ENCODE peak calls at places on chromosome 19, in four cellular contexts. T is ovary, L is breast epithelium, A is left lung. K is an unnamed sample.

GRCh38 chr19:50486823-50487515 is 10.3 kb upstream of the GARIN5A start:
- DNase-seq in T (no peak), L (no peak), A (peak; percentile 31), K (no peak)

GRCh38 chr19:46606681-46607440 is 5.7 kb downstream of the CALM3 start:
- DNase-seq in L (no peak), A (peak; percentile 38), T (peak; percentile 28), K (no peak)

GRCh38 chr19:45418812-45419211 is 4.9 kb downstream of the ERCC1 start:
- DNase-seq in L (no peak), T (no peak), A (no peak), K (no peak)

GRCh38 chr19:46409146-46409545 is 4.2 kb downstream of the CCDC8 start:
- DNase-seq in L (no peak), T (no peak), A (no peak), K (no peak)

GRCh38 chr19:16506961-16507360 is 10.8 kb downstream of the C19orf44 start:
- DNase-seq in T (no peak), L (no peak), A (no peak), K (no peak)

GRCh38 chr19:50705422-50706019 is 14.1 kb downstream of the SHANK1 start:
- DNase-seq in A (no peak), T (no peak), L (no peak), K (no peak)

GRCh38 chr19:52923782-52924593 is 760 bp upstream of the ZNF888 start:
- DNase-seq in L (no peak), T (no peak), A (peak; percentile 86), K (no peak)

GRCh38 chr19:19562665-19563347 is 24.7 kb downstream of the CILP2 start:
- DNase-seq in L (no peak), A (no peak), T (no peak), K (no peak)

GRCh38 chr19:47094557-47095517 is 18.7 kb downstream of the ZC3H4 start:
- DNase-seq in A (peak; percentile 88), L (no peak), T (no peak), K (no peak)

GRCh38 chr19:3389876-3390361 is 23.5 kb downstream of the NFIC start:
- DNase-seq in A (no peak), T (no peak), L (no peak), K (no peak)

GRCh38 chr19:41869374-41869955 is 7.6 kb upstream of the CD79A start:
- DNase-seq in A (no peak), L (no peak), T (no peak), K (no peak)

GRCh38 chr19:7395793-7396192 is 47.1 kb downstream of the ARHGEF18 start:
- DNase-seq in A (no peak), L (no peak), T (no peak), K (no peak)

GRCh38 chr19:47179643-47180310 is 49.1 kb downstream of the SAE1 start:
- DNase-seq in A (no peak), L (no peak), T (no peak), K (no peak)

GRCh38 chr19:5679289-5680082 is 830 bp downstream of the MICOS13 start:
- DNase-seq in L (no peak), A (peak; percentile 82), T (no peak), K (no peak)

GRCh38 chr19:50418186-50419021 is at the start of gene SPIB:
- DNase-seq in L (no peak), A (no peak), T (no peak), K (no peak)

GRCh38 chr19:23378948-23379347 is 16.3 kb downstream of the ZNF91 start:
- DNase-seq in L (no peak), A (no peak), T (no peak), K (no peak)

GRCh38 chr19:45059258-45059965 is 16.9 kb downstream of the ZNF296 start:
- DNase-seq in A (no peak), T (peak; percentile 72), L (peak; percentile 81), K (no peak)

DNA sequence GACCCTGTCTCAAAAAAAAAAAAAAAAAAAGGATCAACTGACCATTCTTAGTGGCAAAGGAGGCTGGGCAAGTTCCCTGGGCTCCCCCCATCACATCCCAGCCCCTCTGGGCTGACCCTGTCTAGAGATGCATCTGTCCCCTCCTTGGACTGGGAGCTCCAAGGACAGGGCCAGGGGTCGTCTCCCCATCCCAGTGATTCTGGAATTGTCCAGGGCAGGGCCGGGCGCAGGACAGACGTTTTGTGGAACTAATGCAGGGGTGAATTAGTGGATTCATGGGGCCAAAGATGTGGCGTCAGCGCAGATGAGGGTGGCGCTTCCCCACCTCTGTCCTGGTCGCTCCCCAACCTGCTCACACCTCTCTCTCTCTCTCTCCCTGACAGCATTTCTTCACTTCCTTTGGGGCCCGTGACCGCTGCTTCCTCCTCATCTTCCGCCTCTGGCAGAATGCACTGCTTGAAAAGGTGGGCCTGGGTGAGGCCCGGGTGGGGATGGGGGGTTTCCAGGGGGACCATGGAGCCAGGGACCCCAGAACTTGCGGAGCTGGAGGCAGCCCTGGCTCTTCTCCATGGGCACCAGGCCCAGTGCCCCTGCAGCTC is 11.1 kb downstream of the GRAMD1A start:
- DNase-seq in L (no peak), T (no peak), A (no peak), K (no peak)
- H3K27ac ChIP-seq in L (peak overlapping the region; percentile 34), T (no peak overlapping the region), A (no peak overlapping the region), K (no peak overlapping the region)

DNA sequence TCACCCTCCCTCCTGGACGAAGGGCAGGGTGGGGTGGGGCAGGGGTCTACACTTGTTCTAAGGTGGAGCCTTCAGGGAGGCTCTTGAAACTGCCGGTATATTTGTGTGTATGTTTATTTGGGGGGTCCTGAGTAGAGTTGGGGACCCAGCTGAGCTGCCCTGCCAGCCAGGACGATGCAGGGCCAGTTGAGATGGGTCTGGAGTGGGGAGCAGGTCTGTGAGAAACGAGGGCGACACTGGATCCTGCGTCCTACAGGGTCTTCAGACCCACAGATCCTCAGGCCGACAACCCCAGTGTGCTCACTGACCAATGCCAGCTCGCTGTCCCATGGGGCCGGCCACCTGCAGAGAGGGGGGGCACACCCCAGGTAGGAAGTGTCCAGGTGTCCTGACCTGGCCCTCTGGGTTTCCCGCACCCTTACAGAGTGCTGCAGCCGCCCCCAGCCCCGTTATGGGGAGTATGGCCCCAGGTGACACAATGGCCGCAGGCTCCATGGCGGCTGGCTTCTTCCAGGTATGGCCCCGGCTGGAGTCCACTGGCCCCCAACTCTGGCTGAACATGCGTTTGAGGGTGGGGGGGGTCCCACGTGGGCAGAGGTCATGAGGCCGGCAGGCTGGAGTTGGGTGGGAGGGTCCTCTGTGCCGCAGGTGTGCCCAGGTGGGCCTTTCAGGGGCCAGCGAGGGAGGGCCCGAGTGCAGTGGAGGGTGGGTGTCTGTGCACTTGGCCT is 7.4 kb downstream of the ISYNA1 start:
- DNase-seq in T (peak; percentile 57), A (no peak), L (no peak), K (no peak)
- H3K4me1 ChIP-seq in T (peaks cover 22% of the 10 kb centered on the region), A (peaks cover 15% of the 10 kb centered on the region), L (peaks cover 14% of the 10 kb centered on the region), K (peaks cover 12% of the 10 kb centered on the region)

GRCh38 chr19:11238781-11239376 is 540 bp upstream of the ANGPTL8 start:
- DNase-seq in T (no peak), A (no peak), L (no peak), K (no peak)

GRCh38 chr19:11237321-11237720 is 2.1 kb upstream of the ANGPTL8 start:
- DNase-seq in L (no peak), T (no peak), A (no peak), K (no peak)

GRCh38 chr19:11238041-11238440 is 1.4 kb upstream of the ANGPTL8 start:
- DNase-seq in A (no peak), L (no peak), T (no peak), K (no peak)

GRCh38 chr19:11234486-11235075 is 4.8 kb upstream of the ANGPTL8 start:
- DNase-seq in T (no peak), L (no peak), A (no peak), K (no peak)

DNA sequence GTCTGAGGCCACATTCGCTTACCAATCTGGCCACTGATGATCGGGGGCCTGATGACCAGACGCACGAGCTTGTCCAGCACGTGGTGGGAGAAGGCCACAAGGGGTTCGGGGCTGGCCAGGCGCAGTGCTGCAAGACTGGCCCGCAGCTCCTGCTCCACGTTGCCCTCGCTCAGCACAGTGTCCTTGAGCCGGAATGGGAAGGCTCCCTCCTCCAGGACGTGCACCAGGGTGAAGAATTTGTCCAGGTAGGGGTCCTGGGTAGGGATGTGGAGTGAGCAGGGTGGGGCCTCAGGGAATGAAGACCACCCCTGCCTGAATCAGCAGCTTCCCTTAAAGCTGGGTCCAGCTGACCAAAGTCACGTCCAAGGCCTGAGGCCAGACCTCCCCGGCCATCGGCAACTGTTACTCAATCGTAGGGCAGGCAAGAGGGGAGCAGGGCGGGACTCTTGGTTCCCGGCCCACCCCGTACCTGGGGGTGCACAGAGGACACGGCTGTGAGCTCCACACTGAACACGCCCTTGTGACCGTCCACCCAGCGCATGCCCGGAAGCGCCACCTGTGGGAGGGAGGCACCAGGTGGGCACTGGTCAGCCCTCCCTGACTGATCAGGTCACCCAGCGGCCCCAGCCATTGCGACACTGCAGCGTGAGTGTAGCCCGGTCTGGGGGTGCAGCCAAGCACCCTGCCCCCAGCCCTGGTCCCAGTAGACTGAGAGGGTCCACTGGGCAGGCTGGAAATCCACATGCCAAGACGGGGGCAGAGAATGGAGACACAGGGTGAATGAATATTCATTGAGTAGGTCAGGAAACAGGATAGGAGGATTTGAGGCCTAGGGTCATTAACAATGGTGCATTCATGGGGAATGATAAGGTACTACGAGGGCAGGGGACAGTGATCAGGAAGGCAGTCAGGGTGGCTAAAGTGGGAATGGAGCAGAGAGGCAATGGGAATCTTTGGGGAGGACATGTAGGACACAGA is 2.8 kb upstream of the ANGPTL8 start:
- DNase-seq in L (no peak), A (no peak), T (no peak), K (no peak)
- H3K27ac ChIP-seq in L (no peak overlapping the region), A (no peak overlapping the region), T (no peak overlapping the region), K (no peak overlapping the region)

DNA sequence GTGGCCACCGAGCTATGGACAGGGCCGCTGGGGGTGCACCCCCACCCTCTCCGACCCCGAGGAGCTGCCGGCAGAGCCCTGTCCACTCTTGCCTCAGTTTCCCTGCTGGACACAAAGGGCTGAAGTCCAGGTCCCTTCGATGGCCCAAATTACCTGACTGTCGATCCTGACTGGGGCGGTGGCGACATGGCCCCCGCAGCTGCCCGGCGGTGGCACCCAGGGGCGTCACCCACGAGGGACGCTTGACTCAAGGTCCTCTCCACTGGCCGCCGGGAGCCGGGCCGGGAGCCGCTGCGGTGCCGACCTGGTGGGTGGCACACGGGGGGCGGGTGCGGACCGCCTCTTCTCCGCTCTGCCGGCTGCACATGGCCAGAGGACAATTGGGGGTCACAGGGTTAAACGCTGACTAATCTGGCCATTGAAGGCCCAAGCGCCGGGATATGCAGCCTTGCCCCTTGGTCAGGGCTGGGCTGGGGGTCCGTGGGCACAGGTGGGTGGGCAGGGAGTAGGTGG is 16.4 kb downstream of the ARID3A start:
- DNase-seq in T (no peak), L (no peak), A (no peak), K (no peak)
- H3K4me1 ChIP-seq in T (peaks cover 12% of the 10 kb centered on the region), L (no peaks in the 10 kb centered on the region), A (peaks cover 14% of the 10 kb centered on the region), K (no peaks in the 10 kb centered on the region)

DNA sequence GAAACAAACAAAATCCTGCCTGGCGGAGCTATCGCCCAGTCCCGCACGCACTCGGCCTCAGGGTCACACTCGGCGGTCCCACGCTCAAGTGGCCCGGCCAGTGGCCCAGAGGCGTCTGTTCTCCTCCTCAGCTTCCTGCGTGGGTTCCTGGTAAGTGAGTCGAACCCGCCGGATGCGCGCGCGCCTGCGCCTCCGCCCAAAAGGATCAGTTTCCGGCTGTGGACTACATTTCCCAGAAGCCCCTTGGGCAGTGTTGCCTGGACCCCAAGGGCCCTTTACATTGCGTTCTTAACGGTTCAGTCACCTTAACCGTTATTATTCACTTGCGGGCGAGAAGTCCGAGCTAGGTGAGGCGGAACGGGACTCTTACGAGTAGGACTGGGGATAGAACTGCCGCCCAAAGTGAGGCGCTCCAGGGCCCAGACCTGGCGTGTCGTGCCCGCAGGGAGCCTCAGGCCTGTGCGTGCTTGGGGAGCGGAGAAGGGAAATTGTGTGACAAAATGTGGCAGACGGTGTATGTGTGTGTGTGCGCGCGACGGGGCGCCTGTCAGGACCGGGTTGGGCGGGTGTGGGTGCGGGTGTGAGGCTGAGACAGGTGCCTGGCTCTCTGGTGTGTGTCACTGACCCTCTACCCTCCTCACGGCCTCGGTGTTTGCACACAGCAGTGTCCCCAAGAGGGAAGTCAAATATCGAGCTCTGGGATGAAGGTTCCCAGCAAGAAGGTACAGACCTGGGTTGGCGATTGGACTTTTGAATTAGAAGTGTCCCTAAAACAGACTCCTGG is at the start of gene ZNF546:
- DNase-seq in A (peak; percentile 96), T (peak; percentile 90), L (peak; percentile 82), K (no peak)
- H3K27ac ChIP-seq in A (peak within 1 kb of the TSS; percentile 84), T (peak within 1 kb of the TSS; percentile 62), L (peak within 1 kb of the TSS; percentile 94), K (no peak within 1 kb of the TSS)

GRCh38 chr19:18496980-18497256 is 25.0 kb downstream of the ELL start:
- DNase-seq in A (no peak), L (no peak), T (no peak), K (no peak)
- H3K4me1 ChIP-seq in A (peaks cover 28% of the 10 kb centered on the region), L (peaks cover 18% of the 10 kb centered on the region), T (peaks cover 50% of the 10 kb centered on the region), K (no peaks in the 10 kb centered on the region)

K was measured in iPS DF 6.9.